ENCODE peak calls at places on chromosomes 7 and 10, in four cellular contexts. N is heart left ventricle, J is tibial nerve, Q is upper lobe of left lung. U is an unnamed sample.

GRCh38 chr7:149467321-149467859 is 6.5 kb upstream of the ZNF777 start:
- DNase-seq in N (no peak), J (no peak), Q (no peak), U (no peak)

GRCh38 chr10:74928742-74929191 is 102.4 kb downstream of the KAT6B start:
- DNase-seq in N (no peak), J (no peak), Q (no peak), U (no peak)

GRCh38 chr10:76509501-76509900 is 1078.1 kb downstream of the LRMDA start:
- DNase-seq in N (no peak), J (no peak), Q (no peak), U (no peak)

GRCh38 chr7:110960811-110961210 is 130.1 kb upstream of the LRRN3 start:
- DNase-seq in N (no peak), J (no peak), Q (no peak), U (no peak)

GRCh38 chr7:155486783-155487508 is 29.0 kb downstream of the EN2 start:
- DNase-seq in N (no peak), J (no peak), Q (peak), U (no peak)

GRCh38 chr7:129831424-129832058 is 121.2 kb downstream of the UBE2H start:
- DNase-seq in N (no peak), J (no peak), Q (no peak), U (no peak)

GRCh38 chr7:142916508-142916907 is 17.0 kb downstream of the TRPV5 start:
- DNase-seq in N (no peak), J (no peak), Q (no peak), U (no peak)

GRCh38 chr7:33909755-33910154 is 4.4 kb downstream of the BMPER start:
- DNase-seq in N (no peak), J (no peak), Q (no peak), U (no peak)

GRCh38 chr10:80437227-80437626 is 16.9 kb upstream of the TSPAN14 start:
- DNase-seq in N (no peak), J (no peak), Q (no peak), U (no peak)

GRCh38 chr7:134046594-134047128 is 80.5 kb upstream of the LRGUK start:
- DNase-seq in N (no peak), J (no peak), Q (no peak), U (no peak)

GRCh38 chr10:106566871-106567270 is 597.6 kb downstream of the SORCS1 start:
- DNase-seq in N (no peak), J (no peak), Q (no peak), U (no peak)

GRCh38 chr10:128066954-128067382 is 59.3 kb downstream of the MKI67 start:
- DNase-seq in N (no peak), J (peak), Q (no peak), U (no peak)

GRCh38 chr10:128068398-128069285 is 57.6 kb downstream of the MKI67 start:
- DNase-seq in N (peak), J (peak), Q (no peak), U (no peak)

GRCh38 chr10:128065881-128066534 is 60.2 kb downstream of the MKI67 start:
- DNase-seq in N (no peak), J (peak), Q (no peak), U (no peak)

GRCh38 chr10:128069351-128070051 is 56.7 kb downstream of the MKI67 start:
- DNase-seq in N (peak), J (peak), Q (no peak), U (peak)

GRCh38 chr10:128067691-128068397 is 58.4 kb downstream of the MKI67 start:
- DNase-seq in N (peak), J (peak), Q (no peak), U (no peak)
- H3K4me3 ChIP-seq in N (no peak), J (no peak), Q (no peak), U (no peak)

DNA sequence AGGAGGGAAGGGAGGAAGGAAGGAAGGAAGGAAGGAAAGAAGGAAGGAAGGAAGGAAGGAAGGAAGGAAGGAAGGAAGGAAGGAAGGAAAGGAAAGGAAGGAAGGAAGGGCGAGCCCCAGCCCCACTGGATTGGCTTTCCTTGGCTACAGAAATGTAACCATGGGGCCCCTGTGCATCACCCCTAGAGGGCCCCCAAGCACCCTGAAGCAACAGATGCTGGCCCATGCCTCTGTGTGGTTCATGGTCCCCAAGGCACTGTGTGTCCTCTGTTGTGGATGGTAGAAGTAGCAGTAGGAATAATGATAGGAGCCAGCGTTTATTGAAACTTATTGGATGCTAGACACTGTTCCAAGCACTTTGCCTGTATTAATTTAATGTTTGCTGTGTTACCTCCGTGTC is 116.6 kb upstream of the MACROH2A2 start:
- DNase-seq in N (peak), J (no peak), Q (no peak), U (peak)
- TF ChIP-seq CTCF in N (peak), J (no peak), Q (no peak), U (peak)

GRCh38 chr10:48523212-48523819 is 81.6 kb downstream of the ARHGAP22 start:
- DNase-seq in N (peak), J (no peak), Q (peak), U (no peak)
- TF ChIP-seq POLR2A in N (no peak), J (no peak), Q (no peak), U (no peak)

GRCh38 chr7:30309842-30310435 is 25.5 kb downstream of the ZNRF2 start:
- DNase-seq in N (no peak), J (no peak), Q (no peak), U (no peak)
- H3K4me3 ChIP-seq in N (no peak), J (no peak), Q (no peak), U (no peak)

DNA sequence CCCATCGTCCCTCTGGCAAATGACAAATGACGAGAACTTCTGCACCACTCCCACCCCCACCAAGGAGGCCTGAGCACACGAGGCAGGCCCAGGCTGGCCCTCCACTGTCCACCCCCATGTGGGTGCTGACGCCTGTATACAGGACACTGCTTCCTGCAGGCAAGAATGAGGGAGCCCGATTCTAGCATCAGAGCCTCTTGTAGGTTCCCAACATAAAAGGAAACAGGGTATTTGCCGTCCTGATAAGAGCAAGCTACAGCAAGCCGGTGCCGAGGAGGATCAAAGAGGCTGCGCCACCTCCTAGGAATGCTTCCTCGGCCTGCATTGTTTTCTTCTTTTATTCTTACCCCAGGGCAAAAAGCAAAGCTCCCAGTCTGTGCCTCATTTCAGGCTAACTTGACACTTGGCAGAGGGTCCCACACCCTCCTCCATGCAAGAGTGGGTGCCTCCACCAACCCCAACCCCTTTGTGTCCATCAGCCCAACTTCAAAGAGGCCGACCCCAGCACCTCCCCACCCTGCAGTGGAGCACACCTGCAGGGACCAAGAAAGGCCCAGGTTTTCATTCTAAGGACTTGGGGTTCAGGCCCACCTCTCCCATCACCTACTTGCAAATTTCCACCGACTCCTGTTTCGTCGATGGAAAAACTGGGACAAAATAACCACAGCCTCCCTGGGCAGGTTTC is 23.8 kb downstream of the TNS3 start:
- DNase-seq in N (no peak), J (no peak), Q (no peak), U (no peak)
- TF ChIP-seq CTCF in N (no peak), J (no peak), Q (no peak), U (no peak)

DNA sequence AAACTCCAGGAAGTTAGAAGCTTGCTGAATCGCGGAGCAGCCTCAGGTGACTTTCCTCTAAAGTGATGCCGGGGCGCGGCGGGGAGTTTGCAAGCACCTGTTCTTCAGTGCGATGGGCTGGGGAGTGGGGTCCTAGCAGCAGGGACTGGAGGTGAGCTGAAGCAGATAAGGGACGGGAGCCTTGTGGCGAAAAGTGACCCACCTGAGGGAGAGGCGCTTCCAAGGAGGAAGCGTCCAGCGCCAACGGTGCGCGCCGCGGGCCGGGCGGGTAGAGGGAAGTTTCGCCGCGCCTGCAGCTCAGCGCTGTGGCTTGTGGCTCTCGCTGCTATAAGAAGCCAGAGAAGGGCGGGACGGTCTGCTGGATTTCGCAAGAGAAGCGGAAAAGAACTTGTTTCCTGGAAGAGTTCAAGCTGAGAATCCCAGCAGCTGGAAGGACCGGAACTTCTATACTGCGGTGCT is at the start of gene STEAP4:
- DNase-seq in N (peak), J (peak), Q (peak), U (peak)
- TF ChIP-seq POLR2A in N (peak), J (peak), Q (peak), U (no peak)

U was measured in NB4.